ENCODE peak calls at places on chromosome 17, in ten cellular contexts. T is Panc1, X is pancreas, M is Peyer's patch, J is ovary, A is neural progenitor cell, B is psoas muscle, P is body of pancreas, Y is cardiac muscle cell, S is testis. W is an unnamed sample.

GRCh38 chr17:30173649-30174048 is 57.0 kb downstream of the NSRP1 start:
- DNase-seq in T (no peak), X (no peak), M (no peak), J (no peak), A (no peak), B (no peak), P (no peak), Y (peak; percentile 32), S (no peak), W (no peak)

GRCh38 chr17:7043544-7044268 is at the start of gene SLC16A11:
- DNase-seq in T (no peak), X (peak; percentile 74), M (peak; percentile 61), J (peak; percentile 42), A (peak; percentile 58), B (peak; percentile 71), P (peak; percentile 50), Y (peak; percentile 61), S (peak; percentile 54), W (no peak)

GRCh38 chr17:63772801-63773271 is 561 bp downstream of the CCDC47 start:
- DNase-seq in T (no peak), X (no peak), M (no peak), J (no peak), A (peak; percentile 22), B (no peak), P (no peak), Y (peak; percentile 32), S (peak; percentile 25), W (no peak)

GRCh38 chr17:54270499-54270898 is 447.8 kb downstream of the KIF2B start:
- DNase-seq in T (no peak), X (no peak), M (no peak), J (no peak), A (no peak), B (no peak), P (no peak), Y (no peak), S (no peak), W (no peak)

GRCh38 chr17:57999496-58000017 is 7.5 kb downstream of the SRSF1 start:
- DNase-seq in T (peak; percentile 55), X (no peak), M (no peak), J (no peak), A (peak; percentile 78), B (no peak), P (no peak), Y (peak; percentile 84), S (no peak), W (no peak)

GRCh38 chr17:56313201-56313600 is 159.9 kb downstream of the ANKFN1 start:
- DNase-seq in T (no peak), X (no peak), M (no peak), J (no peak), A (no peak), B (no peak), P (no peak), Y (no peak), S (no peak), W (no peak)

GRCh38 chr17:78723001-78723796 is 58.9 kb downstream of the CYTH1 start:
- DNase-seq in T (no peak), X (no peak), M (no peak), J (peak; percentile 71), A (peak; percentile 86), B (peak; percentile 68), P (no peak), Y (peak; percentile 49), S (peak; percentile 56), W (no peak)

GRCh38 chr17:38577244-38577643 is 28.5 kb downstream of the SRCIN1 start:
- DNase-seq in T (no peak), X (no peak), M (no peak), J (no peak), A (no peak), B (no peak), P (no peak), Y (no peak), S (no peak), W (no peak)

GRCh38 chr17:5561736-5562135 is 22.6 kb downstream of the NLRP1 start:
- DNase-seq in T (no peak), X (no peak), M (no peak), J (no peak), A (peak; percentile 11), B (no peak), P (no peak), Y (no peak), S (no peak), W (no peak)

GRCh38 chr17:48123776-48124388 is 16.3 kb downstream of the SNX11 start:
- DNase-seq in T (no peak), X (no peak), M (no peak), J (no peak), A (no peak), B (no peak), P (no peak), Y (no peak), S (no peak), W (no peak)

GRCh38 chr17:70772761-70773160 is 603.4 kb downstream of the KCNJ2 start:
- DNase-seq in T (no peak), X (no peak), M (no peak), J (no peak), A (no peak), B (no peak), P (no peak), Y (no peak), S (no peak), W (no peak)

GRCh38 chr17:72726936-72727335 is 365.6 kb downstream of the SLC39A11 start:
- DNase-seq in T (no peak), X (no peak), M (no peak), J (no peak), A (no peak), B (no peak), P (no peak), Y (no peak), S (no peak), W (no peak)

GRCh38 chr17:48113201-48113676 is 5.7 kb downstream of the SNX11 start:
- DNase-seq in T (no peak), X (no peak), M (no peak), J (no peak), A (no peak), B (no peak), P (no peak), Y (peak; percentile 19), S (no peak), W (no peak)

GRCh38 chr17:63406689-63407330 is 39.3 kb downstream of the CYB561 start:
- DNase-seq in T (peak; percentile 64), X (no peak), M (no peak), J (peak; percentile 79), A (peak; percentile 92), B (no peak), P (peak; percentile 82), Y (peak; percentile 94), S (peak; percentile 91), W (no peak)

GRCh38 chr17:17783825-17784598 is 52.8 kb downstream of the SREBF1 start:
- DNase-seq in T (no peak), X (no peak), M (no peak), J (peak; percentile 65), A (peak; percentile 92), B (peak; percentile 72), P (peak; percentile 60), Y (peak; percentile 81), S (peak; percentile 78), W (no peak)

GRCh38 chr17:11986939-11987329 is 10.3 kb downstream of the ZNF18 start:
- DNase-seq in T (peak; percentile 17), X (no peak), M (no peak), J (no peak), A (peak; percentile 56), B (no peak), P (no peak), Y (peak; percentile 73), S (no peak), W (no peak)

GRCh38 chr17:76546556-76547182 is 6.8 kb downstream of the PRCD start:
- DNase-seq in T (no peak), X (no peak), M (no peak), J (peak; percentile 37), A (no peak), B (no peak), P (peak; percentile 54), Y (peak; percentile 90), S (no peak), W (peak; percentile 70)

DNA sequence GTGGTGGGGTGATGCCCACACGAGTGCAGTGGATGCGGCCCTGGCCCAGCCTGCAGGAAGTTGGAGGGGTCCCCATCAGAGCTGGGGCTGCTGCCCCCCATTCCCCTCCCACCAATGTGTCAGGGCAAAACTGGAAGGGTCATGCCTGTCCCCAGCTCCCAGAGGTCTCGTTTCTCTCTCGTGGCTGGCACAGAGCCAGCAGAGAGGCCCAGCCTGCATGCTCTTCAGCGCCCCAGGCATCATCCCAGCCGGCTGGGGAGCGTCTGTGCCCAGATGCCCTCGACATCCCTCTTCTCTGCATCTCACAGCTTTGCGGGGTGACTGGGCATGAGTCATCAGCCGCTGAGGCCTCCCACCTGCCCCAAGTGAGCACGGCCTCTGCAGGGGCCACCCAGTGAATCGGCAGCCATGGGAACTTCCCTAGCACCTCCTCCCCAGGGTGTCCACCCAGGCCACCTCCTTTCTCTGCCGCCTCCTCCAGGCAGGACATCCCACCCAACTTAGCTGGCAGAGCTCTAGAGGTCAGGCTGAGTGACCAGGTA is 9.8 kb upstream of the CSNK1D start:
- DNase-seq in T (no peak), X (no peak), M (no peak), J (no peak), A (no peak), B (peak; percentile 50), P (no peak), Y (peak; percentile 58), S (no peak), W (peak; percentile 98)
- H3K27ac ChIP-seq in T (no peak overlapping the region), X (no peak overlapping the region), M (no peak overlapping the region), J (no peak overlapping the region), A (no peak overlapping the region), B (no peak overlapping the region), P (no peak overlapping the region), Y (no peak overlapping the region), S (no peak overlapping the region), W (peak overlapping the region; percentile 99)

DNA sequence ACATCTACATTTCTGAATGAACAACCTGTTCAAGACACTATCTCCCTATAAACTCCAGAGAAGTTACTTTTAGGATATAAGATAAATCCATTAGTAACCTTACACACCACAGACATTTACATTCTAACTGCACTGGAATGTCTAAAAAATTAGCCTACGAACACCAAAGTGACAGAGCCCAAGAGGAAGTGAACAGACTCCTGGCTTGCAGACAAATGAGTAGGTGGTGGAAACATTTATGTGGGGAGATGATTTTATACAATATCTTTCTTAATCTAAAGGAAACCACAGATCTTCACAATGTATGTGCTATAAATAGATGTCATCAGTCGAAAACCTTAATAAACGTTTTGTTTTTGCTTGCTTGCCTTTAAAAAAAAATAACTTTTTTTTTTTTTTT is 18.8 kb downstream of the ZNF652 start:
- DNase-seq in T (no peak), X (no peak), M (no peak), J (no peak), A (no peak), B (no peak), P (no peak), Y (peak; percentile 51), S (no peak), W (no peak)
- H3K27ac ChIP-seq in T (no peak overlapping the region), X (no peak overlapping the region), M (peak overlapping the region; percentile 53), J (no peak overlapping the region), A (no peak overlapping the region), B (no peak overlapping the region), P (no peak overlapping the region), Y (no peak overlapping the region), S (no peak overlapping the region), W (peak overlapping the region; percentile 14)

GRCh38 chr17:8622191-8622590 is 8.3 kb downstream of the MYH10 start:
- DNase-seq in T (no peak), X (no peak), M (no peak), J (no peak), A (no peak), B (no peak), P (no peak), Y (no peak), S (no peak), W (no peak)
- H3K27ac ChIP-seq in T (no peak overlapping the region), X (no peak overlapping the region), M (no peak overlapping the region), J (no peak overlapping the region), A (no peak overlapping the region), B (no peak overlapping the region), P (no peak overlapping the region), Y (no peak overlapping the region), S (no peak overlapping the region), W (no peak overlapping the region)

GRCh38 chr17:20825539-20825938 is 217.3 kb downstream of the USP22 start:
- DNase-seq in T (no peak), X (no peak), M (no peak), J (no peak), A (no peak), B (no peak), P (no peak), Y (no peak), S (no peak), W (no peak)
- H3K27ac ChIP-seq in T (no peak overlapping the region), X (no peak overlapping the region), M (no peak overlapping the region), J (no peak overlapping the region), A (no peak overlapping the region), B (no peak overlapping the region), P (no peak overlapping the region), Y (no peak overlapping the region), S (no peak overlapping the region), W (no peak overlapping the region)

W was measured in RWPE2.